ENCODE peak calls at places on chromosomes 11 and 22, in five cellular contexts. T is lower leg skin, F is left lung, M is body of pancreas, J is dorsolateral prefrontal cortex. S is an unnamed sample.

GRCh38 chr11:102026975-102027374 is 20.3 kb upstream of the CFAP300 start:
- DNase-seq in J (no peak), M (no peak), T (no peak), F (no peak), S (peak)

GRCh38 chr11:29773656-29774264 is 243.1 kb downstream of the KCNA4 start:
- DNase-seq in F (no peak), J (no peak), T (peak), M (no peak), S (no peak)

GRCh38 chr11:75602916-75603315 is 40.9 kb downstream of the SERPINH1 start:
- DNase-seq in T (no peak), M (no peak), F (no peak), J (no peak), S (no peak)

GRCh38 chr11:87036756-87037449 is 831 bp upstream of the TMEM135 start:
- DNase-seq in J (no peak), M (no peak), F (no peak), T (no peak), S (no peak)

GRCh38 chr22:33726294-33726711 is 194.0 kb downstream of the LARGE1 start:
- DNase-seq in T (no peak), F (no peak), M (peak), J (no peak), S (no peak)

GRCh38 chr11:210122-210802 is 2.8 kb downstream of the RIC8A start:
- DNase-seq in M (peak), F (no peak), J (no peak), T (peak), S (no peak)

GRCh38 chr11:12079726-12080556 is 30.4 kb upstream of the MICAL2 start:
- DNase-seq in J (no peak), T (peak), M (peak), F (peak), S (no peak)

GRCh38 chr22:22928666-22929380 is 41.2 kb downstream of the IGLL5 start:
- DNase-seq in T (no peak), F (peak), M (no peak), J (no peak), S (no peak)

GRCh38 chr11:46513934-46514342 is 79.9 kb downstream of the AMBRA1 start:
- DNase-seq in M (peak), T (peak), J (peak), F (no peak), S (peak)

GRCh38 chr22:41907436-41908401 is 7.2 kb downstream of the SHISA8 start:
- DNase-seq in J (no peak), M (no peak), T (no peak), F (peak), S (no peak)

GRCh38 chr11:35820614-35821013 is 123.2 kb upstream of the LDLRAD3 start:
- DNase-seq in J (no peak), M (no peak), F (no peak), T (no peak), S (no peak)

GRCh38 chr22:40410272-40410671 is 39.9 kb downstream of the SGSM3 start:
- DNase-seq in M (no peak), T (no peak), J (no peak), F (no peak), S (no peak)

GRCh38 chr11:64436025-64436424 is 77.1 kb downstream of the RPS6KA4 start:
- DNase-seq in F (no peak), M (no peak), J (no peak), T (no peak), S (no peak)

GRCh38 chr11:36458129-36458918 is 51.7 kb downstream of the TRAF6 start:
- DNase-seq in M (no peak), F (no peak), J (no peak), T (no peak), S (no peak)

GRCh38 chr22:20459152-20459542 is 21.5 kb upstream of the SCARF2 start:
- DNase-seq in J (no peak), F (no peak), M (no peak), T (no peak), S (no peak)

DNA sequence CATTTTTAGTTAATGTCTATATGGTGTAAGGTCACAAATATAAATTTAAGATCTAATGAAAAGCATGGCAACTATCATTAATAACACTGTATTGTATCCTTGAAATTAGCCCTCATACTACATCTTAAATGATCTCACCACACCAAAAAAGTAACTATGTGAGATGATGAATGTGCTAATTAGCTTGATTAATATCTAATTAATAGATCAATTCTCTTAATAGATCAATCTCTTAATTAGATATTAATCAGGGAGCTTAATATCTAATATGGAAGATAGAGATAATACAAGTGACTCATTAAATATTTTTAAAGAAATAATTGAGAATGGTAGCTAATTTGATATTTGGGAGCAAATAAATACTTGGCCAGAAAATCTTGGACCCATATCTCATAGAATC is 178.5 kb upstream of the FAT3 start:
- DNase-seq in T (no peak), J (no peak), F (no peak), M (no peak), S (no peak)
- H3K4me3 ChIP-seq in T (no peak), J (no peak), F (no peak), M (no peak), S (no peak)

GRCh38 chr22:29628982-29629381 is 25.5 kb downstream of the NF2 start:
- DNase-seq in T (no peak), M (no peak), J (no peak), F (no peak), S (no peak)
- H3K4me3 ChIP-seq in T (no peak), M (no peak), J (no peak), F (no peak), S (no peak)

GRCh38 chr11:23023319-23023718 is 163.0 kb upstream of the CCDC179 start:
- DNase-seq in J (no peak), M (no peak), T (no peak), F (no peak), S (no peak)
- H3K4me3 ChIP-seq in J (no peak), M (no peak), T (no peak), F (no peak), S (no peak)

DNA sequence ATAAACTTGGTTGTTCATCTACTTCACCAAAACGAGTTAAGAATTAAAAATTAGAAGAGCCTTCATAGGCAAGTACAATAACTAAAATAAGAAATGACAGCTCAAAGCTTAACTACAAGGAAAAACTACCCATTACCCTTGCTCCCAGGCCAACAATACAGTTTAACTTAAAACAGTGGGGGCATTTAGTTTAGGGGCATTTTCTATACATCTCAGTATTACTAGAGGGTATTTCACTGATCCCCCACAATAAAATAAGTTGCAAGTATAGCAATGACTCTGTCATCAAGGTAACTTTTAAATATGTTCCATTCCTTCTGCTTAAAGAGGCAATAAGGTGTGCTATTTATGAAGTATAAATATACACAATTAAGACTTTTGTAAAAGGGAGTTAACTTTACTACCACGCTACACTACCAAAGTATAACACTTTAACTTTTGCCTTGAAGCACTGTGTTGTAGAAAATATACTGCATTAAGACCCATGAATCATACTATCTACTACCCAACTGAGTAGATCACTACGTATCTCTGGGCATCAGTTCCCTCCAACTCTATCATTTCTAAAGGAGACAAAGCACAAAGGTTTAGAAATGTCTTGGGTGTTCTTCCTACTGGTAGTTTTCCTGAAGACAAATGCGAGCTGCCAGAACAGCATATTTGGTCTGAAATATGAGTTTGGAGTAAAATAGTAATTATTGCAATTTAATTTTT is 29.8 kb downstream of the CHORDC1 start:
- DNase-seq in J (no peak), M (no peak), F (no peak), T (no peak), S (no peak)
- H3K4me3 ChIP-seq in J (no peak), M (no peak), F (no peak), T (no peak), S (no peak)

DNA sequence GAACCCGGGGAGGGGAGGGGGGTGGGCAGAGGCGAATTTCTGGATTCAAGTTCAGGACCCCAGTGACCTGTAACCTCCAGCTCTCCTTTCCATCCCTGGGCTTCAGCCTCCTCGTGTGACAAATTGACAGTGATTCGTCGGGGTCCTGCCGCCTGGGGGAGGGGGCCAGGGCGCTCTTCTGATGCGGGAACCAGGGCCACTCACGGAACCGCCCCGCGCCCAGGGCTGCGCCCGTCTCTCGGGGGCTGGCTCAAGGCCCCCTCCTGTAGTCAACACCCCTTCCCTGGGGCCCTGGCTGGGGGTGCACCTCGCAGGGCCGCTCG is 92.8 kb upstream of the ANO1 start:
- DNase-seq in M (no peak), J (no peak), F (no peak), T (no peak), S (no peak)
- H3K4me3 ChIP-seq in M (no peak), J (peak), F (no peak), T (no peak), S (no peak)

GRCh38 chr11:120358729-120359128 is 22.5 kb downstream of the ARHGEF12 start:
- DNase-seq in T (no peak), F (no peak), M (no peak), J (no peak), S (no peak)
- H3K4me3 ChIP-seq in T (no peak), F (no peak), M (no peak), J (no peak), S (no peak)

S was measured in small intestine.